ENCODE peak calls at places on chromosomes 12 and 14, in five cellular contexts. I is HS-27A; A is A549; F is T1000; W is activated naive CD4-positive, alpha-beta T cell. E is an unnamed sample.

GRCh38 chr12:121748218-121748570 is 35.6 kb downstream of the TMEM120B start:
- DNase-seq in I (no peak), A (peak), F (no peak), W (no peak), E (no peak)

GRCh38 chr12:116366456-116366776 is 88.9 kb upstream of the MED13L start:
- DNase-seq in I (no peak), A (no peak), F (no peak), W (no peak), E (no peak)

GRCh38 chr12:107014050-107014449 is 27.1 kb upstream of the MTERF2 start:
- DNase-seq in I (no peak), A (peak), F (no peak), W (no peak), E (no peak)

GRCh38 chr12:52655251-52655650 is 3.2 kb upstream of the KRT2 start:
- DNase-seq in I (no peak), A (no peak), F (no peak), W (no peak), E (no peak)

GRCh38 chr14:76644875-76645518 is 116.3 kb upstream of the VASH1 start:
- DNase-seq in I (no peak), A (peak), F (no peak), W (no peak), E (no peak)

GRCh38 chr14:73833024-73833423 is 18.6 kb upstream of the PTGR2 start:
- DNase-seq in I (no peak), A (no peak), F (no peak), W (no peak), E (no peak)

GRCh38 chr12:48028541-48029400 is 24.5 kb upstream of the COL2A1 start:
- DNase-seq in I (no peak), A (no peak), F (no peak), W (no peak), E (no peak)

GRCh38 chr12:120095356-120096135 is 21.0 kb downstream of the RAB35 start:
- DNase-seq in I (no peak), A (no peak), F (no peak), W (no peak), E (no peak)

GRCh38 chr12:62629971-62630739 is 163.5 kb downstream of the MON2 start:
- DNase-seq in I (no peak), A (no peak), F (no peak), W (no peak), E (no peak)

GRCh38 chr12:104958946-104959841 is 1.1 kb upstream of the SLC41A2 start:
- DNase-seq in I (peak), A (no peak), F (no peak), W (no peak), E (no peak)

GRCh38 chr12:7666595-7666994 is 887 bp upstream of the APOBEC1 start:
- DNase-seq in I (no peak), A (no peak), F (no peak), W (no peak), E (no peak)

GRCh38 chr14:24665440-24665991 is 31.5 kb upstream of the GZMB start:
- DNase-seq in I (no peak), A (no peak), F (no peak), W (no peak), E (no peak)

GRCh38 chr12:32504626-32505025 is 105.3 kb downstream of the FGD4 start:
- DNase-seq in I (no peak), A (no peak), F (no peak), W (no peak), E (no peak)

GRCh38 chr12:21814814-21815213 is 40.3 kb upstream of the KCNJ8 start:
- DNase-seq in I (no peak), A (no peak), F (no peak), W (no peak), E (no peak)

GRCh38 chr12:19771858-19772257 is 332.6 kb downstream of the AEBP2 start:
- DNase-seq in I (peak), A (no peak), F (no peak), W (no peak), E (no peak)

E was measured in occipital lobe.